ENCODE peak calls at places on chromosome 10, in five cellular contexts. Q is gastrocnemius medialis, N is IMR-90, O is body of pancreas, D is right lobe of liver. S is an unnamed sample.

GRCh38 chr10:90051474-90051873 is 350.1 kb downstream of the KIF20B start:
- DNase-seq in Q (no peak), N (no peak), O (no peak), D (no peak), S (no peak)

GRCh38 chr10:18140957-18141888 is 999 bp downstream of the CACNB2 start:
- DNase-seq in Q (no peak), N (no peak), O (peak), D (no peak), S (no peak)

GRCh38 chr10:43394868-43395267 is 14.1 kb downstream of the HNRNPF start:
- DNase-seq in Q (no peak), N (no peak), O (no peak), D (no peak), S (no peak)

GRCh38 chr10:101570764-101571572 is 17.1 kb downstream of the POLL start:
- DNase-seq in Q (no peak), N (no peak), O (no peak), D (no peak), S (no peak)

GRCh38 chr10:124650820-124651401 is 93.3 kb downstream of the FAM53B start:
- DNase-seq in Q (no peak), N (no peak), O (no peak), D (no peak), S (no peak)

GRCh38 chr10:120824864-120825263 is 26.3 kb upstream of the WDR11 start:
- DNase-seq in Q (no peak), N (no peak), O (no peak), D (no peak), S (no peak)

GRCh38 chr10:57535306-57535705 is 732.4 kb downstream of the IPMK start:
- DNase-seq in Q (no peak), N (no peak), O (no peak), D (no peak), S (no peak)

GRCh38 chr10:128855656-128856428 is 611.2 kb upstream of the MGMT start:
- DNase-seq in Q (no peak), N (no peak), O (no peak), D (no peak), S (no peak)

GRCh38 chr10:96770987-96771386 is 50.7 kb upstream of the PIK3AP1 start:
- DNase-seq in Q (no peak), N (no peak), O (no peak), D (no peak), S (no peak)

GRCh38 chr10:95513941-95514392 is 47.2 kb downstream of the SORBS1 start:
- DNase-seq in Q (peak), N (peak), O (peak), D (peak), S (no peak)

GRCh38 chr10:63115732-63116383 is 17.3 kb upstream of the NRBF2 start:
- DNase-seq in Q (peak), N (peak), O (peak), D (peak), S (peak)

GRCh38 chr10:3128379-3129130 is 44.0 kb downstream of the PITRM1 start:
- DNase-seq in Q (no peak), N (no peak), O (no peak), D (no peak), S (no peak)

GRCh38 chr10:126705951-126706565 is 35.6 kb upstream of the C10orf90 start:
- DNase-seq in Q (no peak), N (no peak), O (no peak), D (no peak), S (no peak)

GRCh38 chr10:57716884-57717283 is 550.8 kb downstream of the IPMK start:
- DNase-seq in Q (no peak), N (peak), O (no peak), D (no peak), S (no peak)

GRCh38 chr10:132448248-132448731 is 51.3 kb downstream of the PWWP2B start:
- DNase-seq in Q (peak), N (no peak), O (peak), D (peak), S (no peak)

GRCh38 chr10:29535778-29536459 is 98.9 kb downstream of the SVIL start:
- DNase-seq in Q (no peak), N (no peak), O (peak), D (no peak), S (no peak)

GRCh38 chr10:104041891-104042535 is 43.7 kb downstream of the COL17A1 start:
- DNase-seq in Q (no peak), N (no peak), O (no peak), D (no peak), S (no peak)

GRCh38 chr10:13827418-13827817 is 240.7 kb downstream of the PRPF18 start:
- DNase-seq in Q (no peak), N (peak), O (no peak), D (no peak), S (no peak)

GRCh38 chr10:17685227-17685840 is 41.4 kb downstream of the STAM start:
- DNase-seq in Q (no peak), N (no peak), O (no peak), D (no peak), S (no peak)

GRCh38 chr10:112769611-112770370 is 180.3 kb upstream of the TCF7L2 start:
- DNase-seq in Q (no peak), N (no peak), O (no peak), D (no peak), S (no peak)

GRCh38 chr10:6019796-6020195 is 42.4 kb downstream of the IL2RA start:
- DNase-seq in Q (no peak), N (no peak), O (no peak), D (no peak), S (no peak)

DNA sequence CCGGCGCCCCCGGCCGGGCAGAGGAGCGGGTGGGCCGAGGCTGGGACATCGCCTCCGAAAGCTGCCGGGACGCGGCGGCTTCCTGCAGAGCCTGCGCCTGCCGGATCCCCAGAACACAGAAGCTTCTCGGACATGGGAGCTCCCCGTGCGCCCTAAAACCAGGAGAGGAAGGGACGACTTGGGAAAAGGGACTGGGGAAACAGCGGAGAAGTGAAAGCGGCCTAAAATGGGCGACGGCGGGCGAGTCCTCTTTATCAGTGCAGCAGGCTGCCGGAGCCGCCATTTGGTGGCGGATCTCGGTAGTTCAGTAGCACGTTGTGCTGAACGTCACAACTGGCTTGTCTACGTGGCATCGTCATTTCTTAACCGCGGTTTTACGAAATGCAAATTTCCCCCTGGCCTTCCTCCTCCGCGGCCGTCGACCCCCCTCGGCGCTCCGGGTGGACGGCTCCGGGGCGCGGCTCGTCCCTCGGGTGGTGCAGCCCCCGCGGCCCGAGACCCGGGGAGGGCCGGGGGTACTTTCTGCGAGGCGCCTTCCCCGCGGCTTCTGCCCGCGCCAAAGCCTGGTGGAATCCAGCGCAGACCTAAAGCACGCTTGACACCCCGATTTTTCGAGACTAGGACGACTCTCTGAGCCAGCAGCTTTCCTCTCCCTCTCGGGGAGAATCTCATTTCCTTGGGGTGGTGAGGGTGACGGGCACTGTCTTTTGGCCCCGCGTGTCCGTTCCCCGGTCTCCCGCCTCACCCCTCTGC is 9.9 kb upstream of the SPAG6 start:
- DNase-seq in Q (no peak), N (peak), O (peak), D (peak), S (no peak)
- TF ChIP-seq POLR2A in Q (no peak), N (no peak), O (peak), D (no peak), S (no peak)

DNA sequence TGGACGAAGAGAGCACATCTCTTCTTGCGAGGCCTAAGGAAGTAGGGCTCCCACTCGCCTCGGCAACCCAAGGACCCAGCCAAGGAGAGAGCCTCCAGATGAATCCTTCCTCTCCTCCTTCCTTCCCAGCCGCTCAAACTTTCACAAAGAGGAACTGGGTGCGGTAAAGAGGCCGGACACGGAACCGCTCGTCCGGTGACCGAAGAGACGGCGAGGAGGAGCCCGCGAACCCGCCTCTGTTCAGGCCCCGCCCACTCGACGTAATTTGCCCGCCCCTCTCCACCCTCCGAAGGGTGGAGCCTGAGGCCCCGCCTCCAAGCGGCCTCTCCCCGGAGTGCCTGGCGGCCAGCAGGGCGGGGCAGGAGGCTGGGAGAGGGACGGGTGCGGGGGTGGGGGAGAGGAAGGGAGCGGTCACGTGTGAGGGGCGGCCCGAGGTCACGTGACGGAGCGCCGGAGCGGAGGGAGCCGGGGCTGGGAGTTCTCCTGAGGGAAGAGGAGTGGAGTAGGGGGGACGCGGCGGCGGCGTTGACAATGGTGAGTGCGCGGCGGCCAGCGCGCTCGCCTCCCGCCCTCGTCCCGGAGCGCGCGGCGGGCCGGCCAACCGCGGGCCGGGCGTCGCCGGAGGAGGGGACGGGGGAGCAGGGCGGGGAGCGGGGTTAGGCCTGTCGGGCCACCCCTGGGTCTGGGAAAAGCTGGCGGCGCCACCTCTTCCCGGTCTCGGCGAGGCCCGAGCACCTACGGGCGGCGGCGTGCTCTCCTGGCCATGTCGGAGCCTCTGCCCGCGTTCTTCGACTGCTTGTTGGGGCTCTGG is at the start of gene VPS26A:
- DNase-seq in Q (peak), N (peak), O (peak), D (peak), S (peak)
- TF ChIP-seq POLR2A in Q (peak), N (peak), O (peak), D (peak), S (peak)

GRCh38 chr10:84613336-84614021 is 285.1 kb downstream of the CCSER2 start:
- DNase-seq in Q (no peak), N (no peak), O (peak), D (peak), S (no peak)
- TF ChIP-seq POLR2A in Q (no peak), N (no peak), O (no peak), D (no peak), S (no peak)

GRCh38 chr10:11297136-11297535 is 279.5 kb downstream of the CELF2 start:
- DNase-seq in Q (no peak), N (no peak), O (no peak), D (no peak), S (no peak)
- TF ChIP-seq POLR2A in Q (no peak), N (no peak), O (no peak), D (no peak), S (no peak)

GRCh38 chr10:91798736-91799579 is 732 bp downstream of the TNKS2 start:
- DNase-seq in Q (peak), N (peak), O (peak), D (peak), S (no peak)
- TF ChIP-seq POLR2A in Q (no peak), N (no peak), O (peak), D (peak), S (peak)

DNA sequence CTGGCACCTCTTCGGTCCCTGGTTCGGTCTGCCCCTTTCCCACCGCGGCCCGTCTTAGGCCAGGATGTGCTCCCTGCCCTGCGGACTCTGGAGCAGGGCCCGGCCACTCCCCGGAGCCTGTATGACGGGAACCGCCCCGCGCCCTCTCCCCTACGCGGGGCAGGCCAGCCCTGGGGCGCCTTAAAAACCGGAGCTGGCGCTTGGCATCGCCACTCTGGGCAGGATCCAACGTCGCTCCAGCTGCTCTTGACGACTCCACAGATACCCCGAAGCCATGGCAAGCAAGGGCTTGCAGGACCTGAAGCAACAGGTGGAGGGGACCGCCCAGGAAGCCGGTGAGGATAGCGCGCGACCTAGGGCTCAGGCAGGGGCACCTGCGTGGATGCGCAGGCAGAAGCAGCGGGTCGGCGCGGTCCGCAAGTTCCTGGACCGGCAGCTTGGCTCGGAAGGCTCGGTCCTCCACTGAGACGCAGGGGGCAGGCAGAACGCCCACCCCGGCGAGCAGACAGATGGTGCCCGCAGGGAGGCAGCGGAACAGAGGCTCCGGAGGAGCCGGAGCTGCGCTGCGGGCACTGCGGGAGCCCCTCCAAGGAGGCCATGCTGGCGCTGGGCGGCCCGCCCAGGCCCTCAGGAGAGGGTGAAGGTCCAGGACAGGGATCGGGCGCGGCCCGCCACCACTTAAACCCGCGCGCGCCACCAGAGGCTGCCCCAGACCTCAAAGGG is at the start of gene ADIRF:
- DNase-seq in Q (no peak), N (no peak), O (peak), D (peak), S (no peak)
- TF ChIP-seq POLR2A in Q (no peak), N (no peak), O (peak), D (no peak), S (no peak)

GRCh38 chr10:75210193-75211006 is at the start of gene VDAC2:
- DNase-seq in Q (peak), N (peak), O (peak), D (peak), S (peak)
- TF ChIP-seq POLR2A in Q (peak), N (peak), O (peak), D (peak), S (peak)